ENCODE peak calls at places on chromosomes 5 and 9, in four cellular contexts. Q is A549, Z is K562, R is GM12878. U is an unnamed sample.

GRCh38 chr9:128384801-128385492 is 13.8 kb downstream of the URM1 start:
- DNase-seq in Z (no peak), R (no peak), Q (no peak), U (no peak)

GRCh38 chr5:149130121-149130931 is 11.0 kb upstream of the ABLIM3 start:
- DNase-seq in R (no peak), Z (no peak), Q (no peak), U (no peak)

GRCh38 chr9:111481885-111482636 is 2.1 kb downstream of the ECPAS start:
- DNase-seq in Z (no peak), Q (peak), R (no peak), U (peak)

GRCh38 chr9:119818726-119819435 is 449.6 kb upstream of the BRINP1 start:
- DNase-seq in Z (no peak), R (no peak), Q (no peak), U (no peak)

GRCh38 chr5:174935854-174936474 is 211.6 kb downstream of the MSX2 start:
- DNase-seq in Z (peak), R (no peak), Q (peak), U (peak)

GRCh38 chr9:80957806-80958205 is 731.5 kb downstream of the TLE1 start:
- DNase-seq in Z (no peak), R (no peak), Q (no peak), U (no peak)

GRCh38 chr9:7223981-7224380 is 466.2 kb downstream of the KDM4C start:
- DNase-seq in Z (no peak), Q (no peak), R (no peak), U (no peak)

GRCh38 chr5:129419292-129419691 is 40.8 kb upstream of the ADAMTS19 start:
- DNase-seq in R (no peak), Z (no peak), Q (no peak), U (no peak)

GRCh38 chr9:18606831-18607230 is 132.9 kb downstream of the ADAMTSL1 start:
- DNase-seq in R (no peak), Q (no peak), Z (no peak), U (no peak)

GRCh38 chr5:322942-323879 is 1.7 kb downstream of the AHRR start:
- DNase-seq in R (no peak), Z (no peak), Q (no peak), U (no peak)

GRCh38 chr5:156186760-156187159 is 140.2 kb upstream of the SGCD start:
- DNase-seq in Q (peak), Z (no peak), R (no peak), U (no peak)

GRCh38 chr5:179115845-179116524 is 55.8 kb downstream of the ZNF354C start:
- DNase-seq in Z (no peak), R (no peak), Q (no peak), U (no peak)

GRCh38 chr5:69271376-69271775 is 36.7 kb downstream of the CDK7 start:
- DNase-seq in Q (peak), R (no peak), Z (no peak), U (no peak)

GRCh38 chr5:157719231-157719630 is 12.0 kb upstream of the THG1L start:
- DNase-seq in R (no peak), Q (no peak), Z (no peak), U (no peak)

GRCh38 chr9:106616026-106616425 is 246.9 kb upstream of the ZNF462 start:
- DNase-seq in R (no peak), Z (no peak), Q (no peak), U (no peak)

GRCh38 chr5:172561151-172561550 is 79.9 kb upstream of the NEURL1B start:
- DNase-seq in Z (no peak), Q (no peak), R (no peak), U (no peak)

GRCh38 chr5:10036136-10036535 is 213.6 kb downstream of the ATPSCKMT start:
- DNase-seq in R (no peak), Z (no peak), Q (no peak), U (no peak)

GRCh38 chr5:120386981-120387380 is 77.1 kb upstream of the PRR16 start:
- DNase-seq in Z (no peak), R (no peak), Q (no peak), U (no peak)

GRCh38 chr5:120382813-120383212 is 81.3 kb upstream of the PRR16 start:
- DNase-seq in Q (no peak), Z (no peak), R (no peak), U (no peak)

DNA sequence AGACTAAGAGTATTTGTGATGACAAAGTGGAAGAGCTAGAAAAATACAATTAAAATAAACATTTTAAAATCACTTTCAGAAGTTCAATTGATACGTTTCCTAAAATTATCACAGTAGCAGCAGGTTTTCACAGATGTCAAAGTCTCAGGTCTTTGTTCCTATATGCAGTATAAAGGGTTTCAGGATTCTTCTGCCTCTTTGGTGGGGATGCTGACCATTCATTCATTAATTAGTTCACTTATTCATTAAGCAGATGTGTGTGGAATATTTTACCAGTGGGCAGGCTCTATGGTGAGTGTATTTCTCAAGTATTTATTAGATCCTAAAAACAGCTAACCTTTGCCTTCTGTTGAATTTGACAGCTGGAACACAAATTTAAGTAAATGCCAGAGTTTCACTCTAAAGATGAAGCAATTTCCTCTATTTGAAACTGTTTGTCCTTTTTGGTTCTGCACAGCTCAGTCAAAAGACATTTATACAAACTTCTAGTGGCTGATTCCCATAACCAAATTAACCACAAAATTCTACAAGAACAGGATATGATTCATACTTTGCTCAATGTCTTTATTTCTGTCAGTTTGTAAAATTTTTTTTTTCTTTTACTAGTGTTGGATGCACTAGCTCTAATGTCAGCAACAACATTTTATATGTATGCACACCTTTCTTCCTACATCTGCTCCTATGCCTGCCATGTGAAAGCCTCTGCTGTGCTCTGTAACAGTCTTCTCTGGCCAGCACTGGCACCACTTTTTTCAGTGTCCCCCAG is 75.9 kb upstream of the PRR16 start:
- DNase-seq in Z (no peak), Q (no peak), R (no peak), U (no peak)
- TF ChIP-seq POLR2AphosphoS2 in Z (no peak), Q (no peak), R (no peak), U (no peak)

GRCh38 chr9:33372900-33373299 is 29.5 kb downstream of the AQP7 start:
- DNase-seq in Z (no peak), R (no peak), Q (no peak), U (no peak)
- TF ChIP-seq POLR2AphosphoS2 in Z (no peak), R (no peak), Q (no peak), U (no peak)

GRCh38 chr5:38872826-38873225 is 27.0 kb downstream of the OSMR start:
- DNase-seq in Z (no peak), R (no peak), Q (no peak), U (no peak)
- TF ChIP-seq POLR2AphosphoS2 in Z (no peak), R (no peak), Q (no peak), U (no peak)

DNA sequence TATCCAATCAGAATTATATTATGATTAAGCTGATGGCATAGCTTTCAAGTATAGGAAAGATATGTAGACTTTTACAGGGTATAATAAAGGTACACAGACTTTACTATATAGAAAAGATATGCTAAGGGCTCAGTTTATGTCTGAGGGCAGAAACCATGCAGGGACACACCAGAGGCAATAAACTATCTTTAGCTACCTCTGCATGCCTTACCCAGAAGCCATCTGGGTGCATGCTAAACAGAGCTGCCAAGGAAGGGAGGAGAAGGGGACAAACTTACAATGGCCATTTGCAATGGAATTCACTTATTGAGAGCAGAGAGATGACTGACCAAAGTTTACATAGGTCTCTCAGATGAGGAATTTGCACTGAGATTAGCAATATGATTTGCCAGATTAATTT is 143.1 kb upstream of the NR4A3 start:
- DNase-seq in R (no peak), Z (no peak), Q (no peak), U (no peak)
- TF ChIP-seq POLR2AphosphoS2 in R (no peak), Z (no peak), Q (no peak), U (no peak)

GRCh38 chr9:95188459-95188858 is 129.1 kb downstream of the FANCC start:
- DNase-seq in Z (no peak), Q (no peak), R (no peak), U (no peak)
- TF ChIP-seq POLR2AphosphoS2 in Z (no peak), Q (no peak), R (no peak), U (no peak)

GRCh38 chr5:132665681-132666080 is 7.7 kb downstream of the IL13 start:
- DNase-seq in Q (no peak), R (no peak), Z (no peak), U (no peak)

GRCh38 chr5:132664696-132665209 is 6.8 kb downstream of the IL13 start:
- DNase-seq in R (no peak), Q (no peak), Z (no peak), U (no peak)

GRCh38 chr5:132662004-132662401 is 4.0 kb downstream of the IL13 start:
- DNase-seq in Z (no peak), R (no peak), Q (no peak), U (no peak)

GRCh38 chr5:132662925-132663770 is 5.2 kb downstream of the IL13 start:
- DNase-seq in R (peak), Q (peak), Z (peak), U (peak)

DNA sequence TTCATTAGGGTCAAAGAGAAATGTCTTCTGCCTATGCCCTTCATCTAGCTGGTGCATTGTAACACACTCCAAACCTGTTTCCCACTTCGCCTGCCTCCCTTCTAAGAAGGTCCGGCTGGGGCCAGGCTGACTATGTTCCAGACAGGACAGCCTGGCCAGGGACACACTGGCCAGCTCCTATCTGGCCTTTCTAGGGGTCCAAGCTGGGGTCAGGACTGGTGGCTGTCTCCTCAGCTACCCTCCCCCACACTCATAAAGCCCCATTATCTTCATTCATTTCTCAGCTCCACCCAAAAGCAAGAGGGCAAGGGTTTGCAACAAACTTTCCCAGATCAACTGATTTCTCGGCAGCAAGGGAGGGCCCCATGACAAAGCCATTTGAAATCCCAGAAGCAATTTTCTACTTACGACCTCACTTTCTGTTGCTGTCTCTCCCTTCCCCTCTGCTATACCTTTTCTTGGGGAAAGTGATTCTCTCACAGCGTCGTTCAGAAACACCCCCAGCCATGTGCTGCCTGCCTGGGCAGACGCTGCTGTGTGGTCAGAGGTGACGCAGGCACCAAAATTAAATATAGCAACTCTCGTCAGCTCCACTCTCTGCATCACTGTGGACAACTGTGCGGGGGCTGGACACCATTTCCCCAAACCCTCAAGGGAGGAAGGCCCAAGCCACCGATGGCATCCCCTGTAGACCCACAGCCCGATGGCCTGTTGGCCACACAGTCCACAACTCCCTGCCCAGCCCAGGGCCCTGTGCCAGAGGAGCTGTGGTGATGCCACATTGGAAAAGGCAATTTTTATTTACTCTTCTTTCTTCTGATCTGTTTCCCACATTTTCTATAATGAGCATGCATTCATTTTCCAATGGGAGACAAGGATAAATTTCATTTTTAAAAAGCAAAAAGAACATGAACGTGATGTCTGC is 6.1 kb downstream of the IL13 start:
- DNase-seq in R (peak), Z (peak), Q (no peak), U (no peak)
- TF ChIP-seq POLR2AphosphoS2 in R (peak), Z (no peak), Q (no peak), U (no peak)

GRCh38 chr9:125521462-125522327 is 185.3 kb downstream of the MAPKAP1 start:
- DNase-seq in R (no peak), Q (peak), Z (no peak), U (peak)
- TF ChIP-seq POLR2AphosphoS2 in R (no peak), Q (no peak), Z (no peak), U (no peak)